ENCODE peak calls at places on chromosomes 7 and 10, in six cellular contexts. One of them, this sample, is unnamed.

GRCh38 chr10:132441818-132442217 is 44.8 kb downstream of the PWWP2B start:
- DNase-seq in tibial nerve: no peak
- DNase-seq in AG09309: no peak
- DNase-seq in mucosa of descending colon: no peak
- DNase-seq in lung: no peak
- DNase-seq in lower lobe of right lung: no peak
- DNase-seq in this sample: no peak

GRCh38 chr7:138328215-138328614 is 131.8 kb upstream of the TRIM24 start:
- DNase-seq in lung: no peak
- DNase-seq in mucosa of descending colon: no peak
- DNase-seq in tibial nerve: no peak
- DNase-seq in lower lobe of right lung: no peak
- DNase-seq in AG09309: no peak
- DNase-seq in this sample: no peak

GRCh38 chr7:43954524-43955228 is 28.4 kb downstream of the UBE2D4 start:
- DNase-seq in lung: no peak
- DNase-seq in lower lobe of right lung: no peak
- DNase-seq in AG09309: peak; percentile 8
- DNase-seq in mucosa of descending colon: peak; percentile 53
- DNase-seq in tibial nerve: peak; percentile 6
- DNase-seq in this sample: no peak

GRCh38 chr7:156612930-156613329 is 27.6 kb upstream of the RNF32 start:
- DNase-seq in tibial nerve: no peak
- DNase-seq in lung: no peak
- DNase-seq in mucosa of descending colon: no peak
- DNase-seq in AG09309: no peak
- DNase-seq in lower lobe of right lung: no peak
- DNase-seq in this sample: no peak

GRCh38 chr7:93298671-93299070 is 66.5 kb downstream of the VPS50 start:
- DNase-seq in tibial nerve: no peak
- DNase-seq in AG09309: peak; percentile 28
- DNase-seq in lung: no peak
- DNase-seq in mucosa of descending colon: no peak
- DNase-seq in lower lobe of right lung: no peak
- DNase-seq in this sample: no peak

GRCh38 chr7:129644634-129645230 is 33.2 kb downstream of the NRF1 start:
- DNase-seq in lung: no peak
- DNase-seq in lower lobe of right lung: no peak
- DNase-seq in mucosa of descending colon: no peak
- DNase-seq in AG09309: no peak
- DNase-seq in tibial nerve: no peak
- DNase-seq in this sample: no peak

GRCh38 chr10:102120987-102121738 is 995 bp upstream of the LDB1 start:
- DNase-seq in lower lobe of right lung: peak; percentile 59
- DNase-seq in mucosa of descending colon: peak; percentile 65
- DNase-seq in lung: peak; percentile 65
- DNase-seq in AG09309: no peak
- DNase-seq in tibial nerve: peak; percentile 47
- DNase-seq in this sample: peak; percentile 56

GRCh38 chr10:86936661-86937501 is 20.5 kb downstream of the MMRN2 start:
- DNase-seq in AG09309: no peak
- DNase-seq in lung: no peak
- DNase-seq in mucosa of descending colon: no peak
- DNase-seq in tibial nerve: no peak
- DNase-seq in lower lobe of right lung: no peak
- DNase-seq in this sample: no peak

GRCh38 chr7:26172048-26172447 is 20.1 kb downstream of the NFE2L3 start:
- DNase-seq in tibial nerve: no peak
- DNase-seq in mucosa of descending colon: no peak
- DNase-seq in lower lobe of right lung: no peak
- DNase-seq in lung: no peak
- DNase-seq in AG09309: no peak
- DNase-seq in this sample: no peak

GRCh38 chr7:3733541-3734140 is 432.6 kb downstream of the SDK1 start:
- DNase-seq in tibial nerve: no peak
- DNase-seq in mucosa of descending colon: no peak
- DNase-seq in AG09309: no peak
- DNase-seq in lower lobe of right lung: no peak
- DNase-seq in lung: no peak
- DNase-seq in this sample: no peak

GRCh38 chr7:130421685-130422084 is 19.1 kb downstream of the CEP41 start:
- DNase-seq in lower lobe of right lung: no peak
- DNase-seq in lung: no peak
- DNase-seq in AG09309: peak; percentile 17
- DNase-seq in tibial nerve: no peak
- DNase-seq in mucosa of descending colon: no peak
- DNase-seq in this sample: no peak

GRCh38 chr7:96084880-96085551 is 236.9 kb downstream of the SLC25A13 start:
- DNase-seq in tibial nerve: no peak
- DNase-seq in mucosa of descending colon: no peak
- DNase-seq in lower lobe of right lung: no peak
- DNase-seq in lung: no peak
- DNase-seq in AG09309: no peak
- DNase-seq in this sample: no peak

GRCh38 chr7:30001953-30002352 is 12.4 kb upstream of the SCRN1 start:
- DNase-seq in AG09309: no peak
- DNase-seq in lung: no peak
- DNase-seq in mucosa of descending colon: no peak
- DNase-seq in lower lobe of right lung: no peak
- DNase-seq in tibial nerve: no peak
- DNase-seq in this sample: no peak

GRCh38 chr10:92688927-92689662 is 660 bp upstream of the HHEX start:
- DNase-seq in lower lobe of right lung: no peak
- DNase-seq in lung: peak; percentile 36
- DNase-seq in mucosa of descending colon: peak; percentile 33
- DNase-seq in AG09309: no peak
- DNase-seq in tibial nerve: no peak
- DNase-seq in this sample: no peak

GRCh38 chr7:1062296-1063294 is 18.2 kb downstream of the GPR146 start:
- DNase-seq in AG09309: no peak
- DNase-seq in tibial nerve: no peak
- DNase-seq in lower lobe of right lung: no peak
- DNase-seq in mucosa of descending colon: no peak
- DNase-seq in lung: no peak
- DNase-seq in this sample: no peak

GRCh38 chr7:151207315-151207714 is 3.0 kb downstream of the H2BK1 start:
- DNase-seq in tibial nerve: no peak
- DNase-seq in lower lobe of right lung: no peak
- DNase-seq in lung: no peak
- DNase-seq in AG09309: no peak
- DNase-seq in mucosa of descending colon: no peak
- DNase-seq in this sample: no peak

GRCh38 chr10:91758303-91759146 is 39.7 kb upstream of the TNKS2 start:
- DNase-seq in tibial nerve: no peak
- DNase-seq in lower lobe of right lung: no peak
- DNase-seq in lung: no peak
- DNase-seq in AG09309: peak; percentile 18
- DNase-seq in mucosa of descending colon: no peak
- DNase-seq in this sample: no peak

GRCh38 chr10:93319855-93320254 is 162.3 kb downstream of the MYOF start:
- DNase-seq in AG09309: no peak
- DNase-seq in tibial nerve: peak; percentile 10
- DNase-seq in mucosa of descending colon: no peak
- DNase-seq in lung: no peak
- DNase-seq in lower lobe of right lung: no peak
- DNase-seq in this sample: no peak

DNA sequence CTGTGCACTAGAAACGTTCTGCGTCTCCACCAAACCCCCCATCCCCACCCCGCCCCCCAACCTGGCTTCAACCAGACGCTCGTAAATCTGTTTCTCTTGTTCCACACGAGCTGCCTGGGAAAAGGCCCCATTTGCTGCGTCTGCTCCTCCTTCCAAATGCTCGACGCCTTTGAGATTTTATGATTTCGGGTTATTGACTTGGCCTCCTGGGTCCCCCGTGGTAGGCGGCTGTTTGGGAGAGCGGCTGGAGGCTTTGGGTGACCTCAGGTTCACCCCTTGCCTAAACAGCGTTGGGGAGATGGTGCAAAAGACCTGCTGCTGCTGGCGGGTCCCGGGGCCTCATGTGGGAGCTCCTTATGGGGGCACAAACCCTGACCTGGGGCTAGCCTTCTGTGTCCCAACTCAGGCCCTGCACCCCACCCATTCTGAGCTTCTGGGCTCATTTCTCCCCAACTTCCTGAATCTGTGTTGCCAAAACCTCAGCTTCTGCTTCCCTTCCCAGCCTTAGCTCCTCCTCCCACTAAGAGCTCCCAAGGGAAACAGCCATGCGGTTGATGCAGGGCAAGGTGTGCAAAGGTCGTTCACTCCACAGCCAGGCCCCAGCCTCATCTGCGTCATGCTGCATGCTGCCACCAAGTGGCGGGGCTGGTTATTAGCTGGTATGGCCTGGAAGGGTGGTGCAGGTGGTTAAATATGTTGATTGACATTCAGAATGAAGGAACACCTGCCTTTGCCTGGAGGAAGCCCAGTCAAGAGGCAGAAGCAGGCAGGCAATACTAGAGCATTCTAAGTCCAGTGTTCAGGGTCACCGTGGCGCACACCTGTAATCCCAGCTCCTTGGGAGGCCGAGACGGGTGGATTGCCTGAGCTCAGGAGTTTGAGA is 49.1 kb upstream of the ELN start:
- DNase-seq in AG09309: no peak
- DNase-seq in mucosa of descending colon: peak; percentile 96
- DNase-seq in lower lobe of right lung: peak; percentile 82
- DNase-seq in lung: no peak
- DNase-seq in tibial nerve: no peak
- DNase-seq in this sample: no peak
- TF ChIP-seq CTCF in AG09309: peak; percentile 45
- TF ChIP-seq CTCF in mucosa of descending colon: peak; percentile 53
- TF ChIP-seq CTCF in lower lobe of right lung: peak; percentile 32
- TF ChIP-seq CTCF in lung: no peak
- TF ChIP-seq CTCF in tibial nerve: peak; percentile 42
- TF ChIP-seq CTCF in this sample: no peak

GRCh38 chr7:36158321-36158605 is 5.2 kb downstream of the EEPD1 start:
- DNase-seq in lower lobe of right lung: no peak
- DNase-seq in mucosa of descending colon: no peak
- DNase-seq in tibial nerve: no peak
- DNase-seq in lung: no peak
- DNase-seq in AG09309: no peak
- DNase-seq in this sample: no peak

GRCh38 chr7:36153571-36154097 is 580 bp downstream of the EEPD1 start:
- DNase-seq in AG09309: no peak
- DNase-seq in mucosa of descending colon: peak; percentile 42
- DNase-seq in tibial nerve: no peak
- DNase-seq in lung: peak; percentile 39
- DNase-seq in lower lobe of right lung: peak; percentile 76
- DNase-seq in this sample: peak; percentile 33

GRCh38 chr7:36157506-36158320 is 4.7 kb downstream of the EEPD1 start:
- DNase-seq in tibial nerve: no peak
- DNase-seq in AG09309: no peak
- DNase-seq in lower lobe of right lung: no peak
- DNase-seq in mucosa of descending colon: no peak
- DNase-seq in lung: no peak
- DNase-seq in this sample: no peak

GRCh38 chr7:36154255-36155212 is 1.5 kb downstream of the EEPD1 start:
- DNase-seq in lung: no peak
- DNase-seq in AG09309: no peak
- DNase-seq in mucosa of descending colon: peak; percentile 17
- DNase-seq in lower lobe of right lung: peak; percentile 54
- DNase-seq in tibial nerve: no peak
- DNase-seq in this sample: no peak

DNA sequence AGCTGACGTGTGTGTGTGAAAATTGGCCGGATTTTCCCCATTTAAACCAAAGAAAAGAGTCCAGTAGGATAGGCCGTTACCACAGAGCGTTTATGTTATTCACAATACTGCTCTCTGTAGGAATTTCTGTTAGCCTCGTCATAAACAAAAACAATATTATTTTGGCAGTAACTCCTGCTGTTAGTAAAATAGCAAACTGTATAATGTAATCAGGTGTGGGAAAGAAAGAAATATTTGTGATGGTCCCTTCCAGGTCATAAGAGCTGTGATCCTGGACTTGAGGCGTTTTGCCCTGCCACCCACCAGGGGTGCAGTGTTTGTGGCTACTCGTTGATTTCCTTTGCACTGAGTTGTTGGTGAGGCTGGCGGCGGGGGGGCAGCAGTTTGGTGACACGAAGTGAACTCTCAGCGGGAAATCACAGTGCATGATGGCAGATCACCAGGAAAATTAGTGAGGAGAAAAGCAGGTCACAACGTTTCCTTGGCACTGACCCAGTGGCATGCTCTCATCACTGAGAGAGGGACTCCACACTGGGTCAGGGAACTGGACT is 2.8 kb downstream of the EEPD1 start:
- DNase-seq in mucosa of descending colon: peak; percentile 49
- DNase-seq in lung: no peak
- DNase-seq in AG09309: no peak
- DNase-seq in lower lobe of right lung: no peak
- DNase-seq in tibial nerve: no peak
- DNase-seq in this sample: no peak
- TF ChIP-seq CTCF in mucosa of descending colon: no peak
- TF ChIP-seq CTCF in lung: no peak
- TF ChIP-seq CTCF in AG09309: no peak
- TF ChIP-seq CTCF in lower lobe of right lung: no peak
- TF ChIP-seq CTCF in tibial nerve: no peak
- TF ChIP-seq CTCF in this sample: no peak

DNA sequence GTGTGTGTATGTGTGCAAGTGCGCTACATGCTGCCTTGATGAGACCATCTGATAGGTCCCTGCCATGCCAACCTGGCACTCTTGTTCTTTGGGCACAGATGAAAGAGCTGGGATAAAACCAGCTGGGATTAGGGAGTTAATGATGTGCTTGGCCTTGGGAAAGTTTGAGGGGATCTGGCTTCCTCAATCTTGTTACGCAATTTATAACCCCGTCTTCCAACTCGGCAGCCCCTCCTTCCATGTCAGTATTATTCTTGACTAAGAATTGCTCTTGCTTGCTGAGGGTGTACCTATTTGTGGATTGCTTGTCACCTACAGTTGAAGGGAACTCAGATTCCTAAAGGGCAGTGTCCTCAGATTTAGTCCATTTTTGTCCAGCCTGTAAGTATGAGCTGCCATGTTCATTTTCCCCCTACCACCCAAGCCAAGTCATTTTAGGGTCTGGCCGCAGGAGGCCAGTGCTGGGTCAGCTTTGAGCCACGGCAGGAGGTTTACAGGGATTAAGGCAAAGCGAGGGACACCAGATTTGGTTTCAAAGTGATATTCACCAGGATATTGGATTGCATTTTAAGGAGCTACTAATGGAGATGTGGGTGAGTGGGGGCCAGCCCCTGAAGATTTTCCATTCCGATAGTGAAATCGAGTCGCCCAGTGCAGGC is 34.1 kb upstream of the KCNMA1 start:
- DNase-seq in tibial nerve: no peak
- DNase-seq in mucosa of descending colon: no peak
- DNase-seq in lung: no peak
- DNase-seq in AG09309: no peak
- DNase-seq in lower lobe of right lung: no peak
- DNase-seq in this sample: no peak
- TF ChIP-seq CTCF in tibial nerve: no peak
- TF ChIP-seq CTCF in mucosa of descending colon: no peak
- TF ChIP-seq CTCF in lung: no peak
- TF ChIP-seq CTCF in AG09309: no peak
- TF ChIP-seq CTCF in lower lobe of right lung: no peak
- TF ChIP-seq CTCF in this sample: no peak

DNA sequence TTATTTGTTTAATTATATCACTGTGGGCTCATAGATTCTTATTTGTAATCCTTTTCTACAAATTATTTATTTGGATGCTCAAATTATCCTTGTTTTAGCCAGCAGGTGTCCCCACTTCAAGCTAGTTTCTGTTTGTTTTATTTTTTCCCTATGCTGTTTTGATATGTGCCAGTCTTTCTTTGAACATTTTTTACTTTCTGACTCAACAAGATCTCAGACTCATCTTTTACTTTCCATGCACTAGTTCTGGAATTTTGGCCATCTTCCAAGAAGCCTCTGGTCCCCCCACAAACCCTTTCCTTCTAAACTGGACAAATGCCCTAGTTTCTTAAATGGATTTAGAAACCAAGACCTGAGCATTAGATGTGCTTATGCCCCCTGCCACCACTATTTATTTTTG is 11.5 kb upstream of the MRPS16 start:
- DNase-seq in tibial nerve: no peak
- DNase-seq in lung: no peak
- DNase-seq in AG09309: peak; percentile 13
- DNase-seq in lower lobe of right lung: no peak
- DNase-seq in mucosa of descending colon: peak; percentile 14
- DNase-seq in this sample: no peak
- TF ChIP-seq CTCF in tibial nerve: peak; percentile 31
- TF ChIP-seq CTCF in lung: peak; percentile 1
- TF ChIP-seq CTCF in AG09309: peak; percentile 54
- TF ChIP-seq CTCF in lower lobe of right lung: peak; percentile 32
- TF ChIP-seq CTCF in mucosa of descending colon: no peak
- TF ChIP-seq CTCF in this sample: peak; percentile 53

This sample was measured in mesothelial cell of epicardium.